ENCODE peak calls at places on chromosomes 7 and 10, in nine cellular contexts. One of them, this sample, is unnamed.

GRCh38 chr10:91590904-91591791 is 41.7 kb downstream of the PPP1R3C start:
- DNase-seq in ovary: peak; percentile 54
- DNase-seq in fibroblast of mammary gland: peak; percentile 63
- DNase-seq in WERI-Rb-1: no peak
- DNase-seq in bronchial epithelial cell: peak; percentile 64
- DNase-seq in heart left ventricle: peak; percentile 83
- DNase-seq in GM12865: no peak
- DNase-seq in OCI-LY7: no peak
- DNase-seq in HFF-Myc: peak; percentile 83
- DNase-seq in this sample: peak; percentile 43

GRCh38 chr7:82839063-82839462 is 323.6 kb downstream of the PCLO start:
- DNase-seq in ovary: no peak
- DNase-seq in fibroblast of mammary gland: no peak
- DNase-seq in WERI-Rb-1: no peak
- DNase-seq in bronchial epithelial cell: no peak
- DNase-seq in heart left ventricle: no peak
- DNase-seq in GM12865: no peak
- DNase-seq in OCI-LY7: no peak
- DNase-seq in HFF-Myc: no peak
- DNase-seq in this sample: no peak

GRCh38 chr10:29160110-29160669 is 128.7 kb upstream of the LYZL1 start:
- DNase-seq in ovary: no peak
- DNase-seq in fibroblast of mammary gland: peak; percentile 82
- DNase-seq in WERI-Rb-1: no peak
- DNase-seq in bronchial epithelial cell: peak; percentile 88
- DNase-seq in heart left ventricle: no peak
- DNase-seq in GM12865: no peak
- DNase-seq in OCI-LY7: no peak
- DNase-seq in HFF-Myc: peak; percentile 62
- DNase-seq in this sample: peak; percentile 87

GRCh38 chr7:139431459-139431858 is 52.0 kb downstream of the KLRG2 start:
- DNase-seq in ovary: no peak
- DNase-seq in fibroblast of mammary gland: no peak
- DNase-seq in WERI-Rb-1: no peak
- DNase-seq in bronchial epithelial cell: peak; percentile 39
- DNase-seq in heart left ventricle: no peak
- DNase-seq in GM12865: no peak
- DNase-seq in OCI-LY7: no peak
- DNase-seq in HFF-Myc: no peak
- DNase-seq in this sample: no peak

GRCh38 chr7:33649476-33650441 is 255.6 kb upstream of the BMPER start:
- DNase-seq in ovary: no peak
- DNase-seq in fibroblast of mammary gland: peak; percentile 9
- DNase-seq in WERI-Rb-1: no peak
- DNase-seq in bronchial epithelial cell: peak; percentile 54
- DNase-seq in heart left ventricle: no peak
- DNase-seq in GM12865: no peak
- DNase-seq in OCI-LY7: no peak
- DNase-seq in HFF-Myc: no peak
- DNase-seq in this sample: no peak

GRCh38 chr10:80259405-80259871 is 30.0 kb downstream of the MAT1A start:
- DNase-seq in ovary: no peak
- DNase-seq in fibroblast of mammary gland: peak; percentile 15
- DNase-seq in WERI-Rb-1: no peak
- DNase-seq in bronchial epithelial cell: no peak
- DNase-seq in heart left ventricle: no peak
- DNase-seq in GM12865: no peak
- DNase-seq in OCI-LY7: no peak
- DNase-seq in HFF-Myc: no peak
- DNase-seq in this sample: no peak

GRCh38 chr10:5343979-5344378 is 20.8 kb upstream of the UCN3 start:
- DNase-seq in ovary: no peak
- DNase-seq in fibroblast of mammary gland: no peak
- DNase-seq in WERI-Rb-1: no peak
- DNase-seq in bronchial epithelial cell: no peak
- DNase-seq in heart left ventricle: no peak
- DNase-seq in GM12865: no peak
- DNase-seq in OCI-LY7: no peak
- DNase-seq in HFF-Myc: no peak
- DNase-seq in this sample: no peak

GRCh38 chr7:4006687-4007086 is 675.4 kb upstream of the FOXK1 start:
- DNase-seq in ovary: no peak
- DNase-seq in fibroblast of mammary gland: no peak
- DNase-seq in WERI-Rb-1: no peak
- DNase-seq in bronchial epithelial cell: peak; percentile 69
- DNase-seq in heart left ventricle: no peak
- DNase-seq in GM12865: no peak
- DNase-seq in OCI-LY7: no peak
- DNase-seq in HFF-Myc: no peak
- DNase-seq in this sample: no peak

GRCh38 chr7:25965405-25966123 is 186.4 kb upstream of the NFE2L3 start:
- DNase-seq in ovary: no peak
- DNase-seq in fibroblast of mammary gland: peak; percentile 44
- DNase-seq in WERI-Rb-1: no peak
- DNase-seq in bronchial epithelial cell: peak; percentile 66
- DNase-seq in heart left ventricle: no peak
- DNase-seq in GM12865: peak; percentile 40
- DNase-seq in OCI-LY7: no peak
- DNase-seq in HFF-Myc: no peak
- DNase-seq in this sample: peak; percentile 64

GRCh38 chr7:154532771-154533170 is 470.2 kb downstream of the PAXIP1 start:
- DNase-seq in ovary: no peak
- DNase-seq in fibroblast of mammary gland: no peak
- DNase-seq in WERI-Rb-1: no peak
- DNase-seq in bronchial epithelial cell: peak; percentile 20
- DNase-seq in heart left ventricle: no peak
- DNase-seq in GM12865: no peak
- DNase-seq in OCI-LY7: no peak
- DNase-seq in HFF-Myc: no peak
- DNase-seq in this sample: no peak

GRCh38 chr10:84269773-84270172 is 24.9 kb downstream of the RGR start:
- DNase-seq in ovary: no peak
- DNase-seq in fibroblast of mammary gland: peak; percentile 66
- DNase-seq in WERI-Rb-1: no peak
- DNase-seq in bronchial epithelial cell: peak; percentile 80
- DNase-seq in heart left ventricle: no peak
- DNase-seq in GM12865: no peak
- DNase-seq in OCI-LY7: no peak
- DNase-seq in HFF-Myc: no peak
- DNase-seq in this sample: peak; percentile 35

GRCh38 chr10:119401671-119402395 is 140.7 kb downstream of the RGS10 start:
- DNase-seq in ovary: peak; percentile 77
- DNase-seq in fibroblast of mammary gland: peak; percentile 100
- DNase-seq in WERI-Rb-1: no peak
- DNase-seq in bronchial epithelial cell: peak; percentile 82
- DNase-seq in heart left ventricle: peak; percentile 81
- DNase-seq in GM12865: no peak
- DNase-seq in OCI-LY7: no peak
- DNase-seq in HFF-Myc: peak; percentile 97
- DNase-seq in this sample: peak; percentile 49

GRCh38 chr7:13560441-13560840 is 429.0 kb downstream of the ETV1 start:
- DNase-seq in ovary: no peak
- DNase-seq in fibroblast of mammary gland: peak; percentile 85
- DNase-seq in WERI-Rb-1: no peak
- DNase-seq in bronchial epithelial cell: peak; percentile 45
- DNase-seq in heart left ventricle: no peak
- DNase-seq in GM12865: no peak
- DNase-seq in OCI-LY7: no peak
- DNase-seq in HFF-Myc: peak; percentile 4
- DNase-seq in this sample: no peak

DNA sequence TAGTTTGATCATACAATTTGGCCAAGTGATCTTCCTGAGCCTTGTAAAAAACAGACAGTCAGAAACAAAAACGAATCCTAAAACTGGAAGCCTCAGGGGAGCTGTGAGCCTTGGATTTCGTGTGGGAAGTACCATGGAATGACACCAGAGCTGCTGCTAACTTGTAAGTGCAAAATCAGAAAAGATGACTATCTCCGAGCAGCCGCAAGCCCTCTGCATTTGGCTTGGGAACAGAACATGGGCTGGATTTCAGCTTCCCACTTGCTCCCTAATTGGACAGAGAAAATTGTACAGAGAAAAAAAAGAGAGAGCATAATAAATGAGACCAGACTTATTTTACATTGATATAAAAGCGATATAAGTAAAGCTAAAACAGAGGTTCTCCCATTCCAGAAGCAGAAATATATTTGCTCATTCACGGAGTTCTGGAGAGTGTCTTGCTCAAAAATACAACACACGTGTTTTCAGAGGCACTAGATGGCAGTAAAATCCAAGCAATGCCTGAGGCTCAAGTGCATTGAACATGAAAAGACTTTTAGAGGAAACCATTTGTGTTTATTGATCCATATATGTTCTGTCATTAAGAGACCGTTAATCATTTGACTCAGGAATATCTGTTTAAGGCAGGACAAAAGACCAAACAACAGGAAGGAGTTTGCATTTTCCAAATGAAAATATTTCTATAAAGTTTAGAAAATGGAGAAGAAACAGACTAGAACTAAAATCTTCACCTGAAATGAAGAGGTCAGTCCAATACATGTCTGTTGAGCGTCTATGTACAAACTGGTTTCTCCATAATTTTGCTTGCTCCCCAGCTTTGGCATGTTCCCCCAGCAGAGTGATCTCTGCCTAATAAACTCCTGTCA is 78.3 kb upstream of the SLC26A5 start:
- DNase-seq in ovary: no peak
- DNase-seq in fibroblast of mammary gland: peak; percentile 63
- DNase-seq in WERI-Rb-1: no peak
- DNase-seq in bronchial epithelial cell: peak; percentile 39
- DNase-seq in heart left ventricle: no peak
- DNase-seq in GM12865: peak; percentile 21
- DNase-seq in OCI-LY7: peak; percentile 9
- DNase-seq in HFF-Myc: peak; percentile 4
- DNase-seq in this sample: peak; percentile 30
- TF ChIP-seq CTCF in ovary: no peak
- TF ChIP-seq CTCF in fibroblast of mammary gland: peak; percentile 48
- TF ChIP-seq CTCF in WERI-Rb-1: peak; percentile 35
- TF ChIP-seq CTCF in bronchial epithelial cell: peak; percentile 29
- TF ChIP-seq CTCF in heart left ventricle: peak; percentile 22
- TF ChIP-seq CTCF in GM12865: peak; percentile 21
- TF ChIP-seq CTCF in OCI-LY7: peak; percentile 70
- TF ChIP-seq CTCF in HFF-Myc: peak; percentile 28
- TF ChIP-seq CTCF in this sample: peak; percentile 30

DNA sequence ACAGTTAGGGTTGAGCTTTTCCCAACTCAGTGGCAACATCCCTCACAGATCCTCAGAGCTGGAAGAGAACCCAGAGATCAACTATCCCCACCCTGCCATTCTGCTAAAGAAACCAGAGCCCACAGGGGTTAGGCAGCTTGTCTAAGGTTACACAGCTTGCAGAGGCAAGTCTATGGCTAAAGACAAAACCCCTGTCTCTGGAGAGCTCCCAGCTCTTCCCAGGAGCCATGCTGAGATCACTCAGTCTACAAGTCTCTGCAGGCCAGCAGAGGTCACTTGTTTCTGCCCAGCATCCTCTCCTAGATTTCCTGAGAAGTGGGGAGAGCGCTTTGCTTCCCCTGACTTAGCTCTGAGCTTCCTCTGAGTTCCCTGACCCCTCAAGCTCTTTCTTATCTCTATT is 28.5 kb upstream of the LOXL4 start:
- DNase-seq in ovary: no peak
- DNase-seq in fibroblast of mammary gland: peak; percentile 15
- DNase-seq in WERI-Rb-1: peak; percentile 40
- DNase-seq in bronchial epithelial cell: peak; percentile 90
- DNase-seq in heart left ventricle: no peak
- DNase-seq in GM12865: no peak
- DNase-seq in OCI-LY7: no peak
- DNase-seq in HFF-Myc: no peak
- DNase-seq in this sample: peak; percentile 32
- TF ChIP-seq CTCF in ovary: no peak
- TF ChIP-seq CTCF in fibroblast of mammary gland: no peak
- TF ChIP-seq CTCF in WERI-Rb-1: peak; percentile 34
- TF ChIP-seq CTCF in bronchial epithelial cell: no peak
- TF ChIP-seq CTCF in heart left ventricle: no peak
- TF ChIP-seq CTCF in GM12865: no peak
- TF ChIP-seq CTCF in OCI-LY7: no peak
- TF ChIP-seq CTCF in HFF-Myc: no peak
- TF ChIP-seq CTCF in this sample: no peak

DNA sequence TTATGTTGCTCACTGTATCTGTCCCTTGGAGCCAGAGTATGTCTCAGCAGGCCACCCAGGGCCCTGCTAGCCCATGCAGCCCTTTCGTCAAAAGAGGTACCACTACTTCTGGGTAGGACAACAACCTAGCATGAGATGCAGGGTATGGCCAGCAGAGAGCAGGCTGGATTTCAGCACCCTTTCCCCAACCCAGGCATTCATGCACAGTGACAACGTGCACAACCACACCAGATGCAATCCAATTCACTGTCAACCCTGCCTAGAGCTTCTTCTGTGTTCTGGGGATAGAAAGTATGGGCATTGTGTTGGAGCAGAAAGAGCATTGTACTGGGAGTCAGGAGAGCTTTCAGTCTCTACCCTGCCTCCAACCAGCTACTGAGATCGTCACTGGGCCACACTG is 37.9 kb downstream of the JAZF1 start:
- DNase-seq in ovary: no peak
- DNase-seq in fibroblast of mammary gland: no peak
- DNase-seq in WERI-Rb-1: no peak
- DNase-seq in bronchial epithelial cell: no peak
- DNase-seq in heart left ventricle: no peak
- DNase-seq in GM12865: no peak
- DNase-seq in OCI-LY7: no peak
- DNase-seq in HFF-Myc: no peak
- DNase-seq in this sample: no peak
- TF ChIP-seq CTCF in ovary: no peak
- TF ChIP-seq CTCF in fibroblast of mammary gland: no peak
- TF ChIP-seq CTCF in WERI-Rb-1: no peak
- TF ChIP-seq CTCF in bronchial epithelial cell: no peak
- TF ChIP-seq CTCF in heart left ventricle: no peak
- TF ChIP-seq CTCF in GM12865: no peak
- TF ChIP-seq CTCF in OCI-LY7: peak; percentile 57
- TF ChIP-seq CTCF in HFF-Myc: no peak
- TF ChIP-seq CTCF in this sample: no peak

DNA sequence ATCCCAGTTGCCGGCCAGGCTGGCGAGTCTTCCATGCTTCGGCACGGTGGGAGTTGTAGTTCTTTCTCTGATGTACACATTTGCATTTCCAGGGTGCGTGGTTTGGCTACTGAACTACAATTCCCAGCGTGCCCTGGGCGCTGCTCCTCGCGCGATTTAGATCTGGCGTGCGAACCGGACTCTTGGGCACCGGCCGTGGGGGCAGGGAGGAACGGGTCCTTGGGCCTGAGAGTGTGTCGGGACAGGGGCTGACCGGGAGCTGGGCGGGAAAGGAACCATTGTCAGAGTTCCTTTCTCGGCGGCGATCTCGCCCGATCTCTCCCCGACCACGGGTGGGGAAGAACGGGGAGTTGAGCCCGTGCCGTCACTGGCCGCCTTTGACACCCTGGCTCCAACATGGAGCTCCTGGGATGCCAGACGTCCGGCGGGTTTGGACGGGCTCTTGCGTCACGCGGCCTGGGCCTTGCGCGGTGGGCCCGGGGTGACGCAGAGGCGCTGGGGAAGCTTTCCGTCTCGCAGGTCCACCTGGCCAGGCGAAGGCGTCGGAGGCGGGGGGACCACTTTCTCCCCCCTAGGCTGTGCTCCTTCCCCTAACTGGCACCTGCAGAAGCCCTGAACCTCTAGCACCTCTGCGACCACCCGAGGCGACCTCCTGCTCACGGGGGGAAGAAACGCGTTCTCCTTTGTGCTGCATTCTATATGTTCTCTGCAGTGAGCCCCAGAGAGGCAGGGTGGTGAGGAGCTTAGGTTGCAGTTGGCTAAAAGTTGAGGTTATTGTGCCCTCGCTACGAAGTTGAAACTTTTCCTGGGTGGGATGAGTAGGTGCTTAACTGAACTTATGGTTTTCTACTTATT is 774 bp downstream of the IFRD1 start:
- DNase-seq in ovary: peak; percentile 95
- DNase-seq in fibroblast of mammary gland: peak; percentile 97
- DNase-seq in WERI-Rb-1: peak; percentile 95
- DNase-seq in bronchial epithelial cell: peak; percentile 92
- DNase-seq in heart left ventricle: peak; percentile 97
- DNase-seq in GM12865: peak; percentile 96
- DNase-seq in OCI-LY7: peak; percentile 96
- DNase-seq in HFF-Myc: peak; percentile 93
- DNase-seq in this sample: peak; percentile 97
- TF ChIP-seq CTCF in ovary: no peak
- TF ChIP-seq CTCF in fibroblast of mammary gland: no peak
- TF ChIP-seq CTCF in WERI-Rb-1: no peak
- TF ChIP-seq CTCF in bronchial epithelial cell: no peak
- TF ChIP-seq CTCF in heart left ventricle: no peak
- TF ChIP-seq CTCF in GM12865: no peak
- TF ChIP-seq CTCF in OCI-LY7: no peak
- TF ChIP-seq CTCF in HFF-Myc: no peak
- TF ChIP-seq CTCF in this sample: no peak